ENCODE peak calls at places on chromosomes 11 and 22, in seven cellular contexts. L, X, Q, W, O, H and C are unnamed samples.

GRCh38 chr11:91220476-91221202 is 997.8 kb upstream of the CHORDC1 start:
- DNase-seq in L (no peak), X (no peak), Q (peak; percentile 71), W (peak; percentile 42), O (no peak), H (no peak), C (no peak)

GRCh38 chr11:7892751-7893356 is 38.2 kb downstream of the OR10A6 start:
- DNase-seq in L (no peak), X (peak; percentile 63), Q (peak; percentile 83), W (peak; percentile 74), O (no peak), H (no peak), C (no peak)

GRCh38 chr11:71176812-71177211 is 75.6 kb downstream of the SHANK2 start:
- DNase-seq in L (no peak), X (no peak), Q (no peak), W (peak; percentile 10), O (no peak), H (no peak), C (no peak)

GRCh38 chr22:35687461-35687860 is 30.2 kb upstream of the APOL5 start:
- DNase-seq in L (no peak), X (no peak), Q (no peak), W (no peak), O (no peak), H (no peak), C (no peak)

GRCh38 chr22:28864878-28865596 is 18.3 kb upstream of the ZNRF3 start:
- DNase-seq in L (no peak), X (no peak), Q (no peak), W (no peak), O (peak; percentile 17), H (no peak), C (no peak)

GRCh38 chr11:111548542-111548941 is 8.0 kb downstream of the LAYN start:
- DNase-seq in L (no peak), X (no peak), Q (no peak), W (peak; percentile 49), O (no peak), H (peak; percentile 74), C (no peak)

GRCh38 chr22:17470880-17471500 is 92.3 kb upstream of the SLC25A18 start:
- DNase-seq in L (no peak), X (no peak), Q (no peak), W (no peak), O (no peak), H (no peak), C (no peak)

GRCh38 chr22:42702675-42703074 is 18.0 kb downstream of the A4GALT start:
- DNase-seq in L (peak; percentile 56), X (no peak), Q (no peak), W (no peak), O (no peak), H (no peak), C (no peak)

GRCh38 chr11:128180446-128181089 is 406.8 kb downstream of the ETS1 start:
- DNase-seq in L (no peak), X (peak; percentile 53), Q (peak; percentile 79), W (peak; percentile 92), O (no peak), H (no peak), C (no peak)

GRCh38 chr22:29003975-29004646 is 57.5 kb downstream of the C22orf31 start:
- DNase-seq in L (no peak), X (no peak), Q (no peak), W (no peak), O (peak; percentile 35), H (no peak), C (no peak)

GRCh38 chr11:124638500-124638899 is 15.8 kb downstream of the TBRG1 start:
- DNase-seq in L (no peak), X (no peak), Q (no peak), W (no peak), O (no peak), H (no peak), C (no peak)

GRCh38 chr22:18973264-18974031 is 37.4 kb upstream of the PRODH start:
- DNase-seq in L (peak; percentile 56), X (no peak), Q (no peak), W (no peak), O (no peak), H (no peak), C (no peak)

GRCh38 chr11:27095050-27095449 is 54.4 kb downstream of the BBOX1 start:
- DNase-seq in L (no peak), X (no peak), Q (peak; percentile 61), W (no peak), O (no peak), H (no peak), C (no peak)

GRCh38 chr22:46416537-46417267 is 81.2 kb downstream of the TRMU start:
- DNase-seq in L (no peak), X (no peak), Q (no peak), W (no peak), O (no peak), H (no peak), C (no peak)

GRCh38 chr22:42682113-42682851 is 33.1 kb upstream of the CYB5R3 start:
- DNase-seq in L (no peak), X (no peak), Q (no peak), W (no peak), O (no peak), H (no peak), C (no peak)

DNA sequence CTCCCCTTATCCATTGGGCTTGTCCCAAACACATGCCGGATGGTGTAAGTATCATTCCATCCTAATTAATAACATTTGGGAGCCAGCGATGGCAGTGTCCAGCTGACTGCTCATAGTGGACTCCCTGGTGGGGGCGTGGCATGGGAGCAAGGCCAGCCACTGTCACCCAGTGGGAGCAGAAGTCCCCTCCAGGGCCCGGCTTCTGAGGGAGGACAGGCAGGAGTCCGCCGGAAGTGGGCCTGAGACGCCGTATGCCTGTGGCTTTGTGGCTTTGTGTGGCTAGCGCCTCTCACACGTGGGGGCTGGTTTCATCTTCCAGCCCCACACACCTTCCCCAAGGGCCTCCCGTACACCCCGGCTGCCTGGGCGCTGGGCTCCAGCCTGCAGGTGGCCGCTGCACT is 124.5 kb downstream of the KCNQ1 start:
- DNase-seq in L (peak; percentile 79), X (no peak), Q (no peak), W (no peak), O (no peak), H (no peak), C (no peak)
- H3K27ac ChIP-seq in L (no peak overlapping the region), X (no peak overlapping the region), Q (no peak overlapping the region), W (no peak overlapping the region), O (no peak overlapping the region), H (no peak overlapping the region), C (no peak overlapping the region)

DNA sequence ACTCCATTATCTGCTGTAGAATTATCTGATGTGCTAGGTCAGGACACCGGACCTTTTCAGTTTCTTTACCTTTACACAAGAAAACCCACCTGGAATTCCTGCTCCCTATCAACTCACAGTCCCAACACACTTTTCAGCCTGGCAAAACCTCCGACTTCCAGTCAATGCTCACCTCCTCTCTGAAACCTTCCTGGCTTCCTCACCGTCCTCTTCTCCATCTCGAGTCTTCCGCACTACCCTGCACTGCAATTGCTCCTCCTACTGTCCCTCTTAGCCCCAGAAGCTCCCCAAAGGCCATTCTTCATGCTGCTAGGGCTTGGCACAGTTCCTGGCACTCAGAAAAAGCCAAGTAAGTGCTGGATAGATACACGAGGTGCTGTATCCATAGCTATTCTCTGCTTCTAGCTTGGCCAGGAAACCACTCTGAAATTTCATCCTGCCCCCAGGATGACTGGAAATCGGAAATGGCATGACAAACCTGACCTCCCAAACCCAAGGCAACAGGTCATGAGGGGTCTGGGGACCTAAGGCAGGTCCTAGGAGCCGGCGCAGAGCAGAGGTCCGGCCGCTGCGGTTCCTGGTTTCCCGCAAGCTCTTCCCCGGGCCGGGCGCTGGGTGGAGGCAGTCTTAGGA is 702 bp downstream of the SYN3 start:
- DNase-seq in L (no peak), X (no peak), Q (no peak), W (no peak), O (no peak), H (no peak), C (no peak)
- H3K4me1 ChIP-seq in L (no peaks in the 10 kb centered on the region), X (no peaks in the 10 kb centered on the region), Q (no peaks in the 10 kb centered on the region), W (no peaks in the 10 kb centered on the region), O (no peaks in the 10 kb centered on the region), H (peaks cover 13% of the 10 kb centered on the region), C (peaks cover 6% of the 10 kb centered on the region)

DNA sequence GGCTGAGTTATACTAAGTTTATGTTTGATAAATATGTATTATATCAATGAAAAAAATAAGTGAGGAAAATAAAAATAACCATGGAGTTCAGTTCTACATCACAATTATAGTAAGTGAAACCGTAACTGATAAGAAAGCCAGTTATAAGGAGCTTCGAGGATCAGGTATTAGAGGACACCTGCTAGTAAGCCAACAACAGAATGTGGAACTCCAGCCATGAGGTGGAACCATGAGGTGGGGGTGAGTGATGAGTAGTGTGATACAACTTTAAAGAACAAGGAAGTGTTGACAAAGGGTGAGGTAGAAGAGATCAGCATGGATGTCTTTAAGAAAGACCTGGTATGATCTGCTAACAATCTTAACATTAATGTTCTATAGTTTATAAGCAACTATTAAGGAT is 452.9 kb downstream of the GUCY1A2 start:
- DNase-seq in L (no peak), X (no peak), Q (no peak), W (no peak), O (no peak), H (no peak), C (no peak)
- H3K9me3 ChIP-seq in L (no peaks in the 10 kb centered on the region), X (peaks cover 13% of the 10 kb centered on the region), Q (no peaks in the 10 kb centered on the region), W (no peaks in the 10 kb centered on the region), O (no peaks in the 10 kb centered on the region), H (no peaks in the 10 kb centered on the region), C (no peaks in the 10 kb centered on the region)

GRCh38 chr11:72409458-72409857 is 24.9 kb downstream of the CLPB start:
- DNase-seq in L (no peak), X (no peak), Q (no peak), W (no peak), O (no peak), H (no peak), C (no peak)

GRCh38 chr11:72410956-72411355 is 23.4 kb downstream of the CLPB start:
- DNase-seq in L (no peak), X (no peak), Q (no peak), W (no peak), O (no peak), H (no peak), C (no peak)

GRCh38 chr11:72406536-72407507 is 27.5 kb downstream of the CLPB start:
- DNase-seq in L (no peak), X (no peak), Q (no peak), W (no peak), O (no peak), H (no peak), C (no peak)

GRCh38 chr11:72413914-72414628 is 20.3 kb downstream of the CLPB start:
- DNase-seq in L (peak; percentile 92), X (peak; percentile 57), Q (peak; percentile 77), W (peak; percentile 76), O (peak; percentile 77), H (peak; percentile 97), C (peak; percentile 88)

DNA sequence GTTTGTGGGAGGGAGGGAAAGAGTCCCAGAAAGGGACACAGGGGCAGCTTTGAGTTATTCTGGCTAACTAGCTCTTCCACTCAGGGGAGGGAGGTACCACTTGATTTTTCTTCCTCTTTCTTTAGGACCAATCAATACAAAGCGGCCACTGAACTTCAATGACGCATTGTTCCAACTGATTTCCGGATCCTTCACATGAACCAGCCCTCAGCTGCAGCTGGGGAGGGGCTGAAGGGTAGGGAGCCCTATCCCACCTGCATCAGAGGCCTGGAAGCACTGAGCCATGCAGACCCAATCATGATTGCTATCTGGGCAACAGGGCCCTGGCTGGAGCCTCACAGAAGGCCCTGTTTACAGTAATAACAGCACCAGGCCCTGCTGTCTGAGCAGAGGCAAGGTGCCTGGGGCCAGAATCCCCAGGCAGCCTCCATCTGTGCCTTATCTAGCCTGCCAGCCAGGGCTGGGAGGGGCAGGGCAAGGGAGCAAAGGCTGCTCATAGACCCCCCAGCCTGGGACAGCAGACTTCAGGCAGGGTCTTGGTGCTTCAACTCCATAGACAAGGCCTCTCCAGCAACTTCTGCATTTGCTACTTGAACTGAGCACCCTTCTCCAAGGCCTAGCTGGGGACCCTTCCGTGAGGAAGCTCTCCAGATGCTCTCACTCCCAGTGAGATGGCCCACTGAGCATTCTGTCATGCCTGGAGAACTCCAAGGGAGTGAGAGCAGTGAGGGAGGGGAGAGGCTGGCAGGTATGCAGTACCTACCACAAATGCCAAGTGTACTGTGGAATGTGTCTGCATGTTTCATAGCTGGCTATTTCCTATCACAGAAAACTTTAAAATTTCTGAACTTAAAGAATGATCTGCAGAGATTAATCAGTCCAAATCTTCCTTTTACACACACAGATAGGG is 22.5 kb downstream of the CLPB start:
- DNase-seq in L (no peak), X (no peak), Q (no peak), W (no peak), O (no peak), H (no peak), C (peak; percentile 27)
- H3K27ac ChIP-seq in L (peak overlapping the region; percentile 20), X (no peak overlapping the region), Q (no peak overlapping the region), W (no peak overlapping the region), O (peak overlapping the region; percentile 75), H (peak overlapping the region; percentile 71), C (peak overlapping the region; percentile 68)